ENCODE peak calls at places on chromosomes 7 and 10, in four cellular contexts. One of them, this sample, is unnamed.

GRCh38 chr10:44070282-44070681 is 314.6 kb downstream of the CXCL12 start:
- DNase-seq in body of pancreas: no peak
- DNase-seq in mesenchymal stem cell: no peak
- DNase-seq in uterus: no peak
- DNase-seq in this sample: peak

GRCh38 chr10:13943735-13944398 is 357.1 kb downstream of the PRPF18 start:
- DNase-seq in mesenchymal stem cell: no peak
- DNase-seq in uterus: no peak
- DNase-seq in body of pancreas: peak
- DNase-seq in this sample: no peak

GRCh38 chr10:71085689-71086438 is 126.5 kb upstream of the UNC5B start:
- DNase-seq in body of pancreas: no peak
- DNase-seq in mesenchymal stem cell: no peak
- DNase-seq in uterus: no peak
- DNase-seq in this sample: no peak

GRCh38 chr10:113015201-113015600 is 65.2 kb downstream of the TCF7L2 start:
- DNase-seq in body of pancreas: no peak
- DNase-seq in mesenchymal stem cell: no peak
- DNase-seq in uterus: no peak
- DNase-seq in this sample: no peak

GRCh38 chr10:62709200-62709599 is 95.3 kb upstream of the ADO start:
- DNase-seq in mesenchymal stem cell: no peak
- DNase-seq in body of pancreas: no peak
- DNase-seq in uterus: no peak
- DNase-seq in this sample: no peak

GRCh38 chr10:128864554-128865300 is 602.3 kb upstream of the MGMT start:
- DNase-seq in body of pancreas: no peak
- DNase-seq in mesenchymal stem cell: no peak
- DNase-seq in uterus: peak
- DNase-seq in this sample: no peak

GRCh38 chr7:68691261-68692216 is 906.7 kb upstream of the AUTS2 start:
- DNase-seq in mesenchymal stem cell: peak
- DNase-seq in body of pancreas: no peak
- DNase-seq in uterus: peak
- DNase-seq in this sample: no peak

GRCh38 chr7:142851269-142851668 is 3.6 kb upstream of the EPHB6 start:
- DNase-seq in body of pancreas: no peak
- DNase-seq in uterus: no peak
- DNase-seq in mesenchymal stem cell: no peak
- DNase-seq in this sample: no peak

GRCh38 chr10:71548494-71548846 is 151.8 kb downstream of the CDH23 start:
- DNase-seq in uterus: no peak
- DNase-seq in body of pancreas: no peak
- DNase-seq in mesenchymal stem cell: peak
- DNase-seq in this sample: peak

GRCh38 chr10:3825244-3825643 is 40.2 kb upstream of the KLF6 start:
- DNase-seq in uterus: no peak
- DNase-seq in mesenchymal stem cell: peak
- DNase-seq in body of pancreas: peak
- DNase-seq in this sample: no peak

GRCh38 chr7:10973942-10974716 is 457 bp downstream of the PHF14 start:
- DNase-seq in uterus: no peak
- DNase-seq in body of pancreas: peak
- DNase-seq in mesenchymal stem cell: peak
- DNase-seq in this sample: peak

DNA sequence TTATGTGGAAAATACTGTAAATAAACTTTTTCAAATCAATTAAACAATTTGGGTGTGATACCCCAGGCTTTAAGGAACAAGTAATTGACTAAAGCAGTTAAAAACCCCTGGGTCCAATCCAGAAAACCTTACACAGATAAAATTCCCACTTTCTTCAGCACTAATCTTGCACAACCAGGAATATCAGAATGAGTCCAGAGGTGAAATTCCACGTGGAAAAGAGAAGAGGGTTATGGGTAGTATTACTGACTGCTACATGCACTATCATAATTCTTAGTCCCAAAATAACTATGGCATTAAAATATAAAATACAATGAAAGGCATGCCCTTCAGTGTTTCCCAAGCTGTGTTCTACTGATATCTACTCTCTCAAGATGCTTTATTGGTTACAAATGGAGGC is 135.7 kb upstream of the STEAP4 start:
- DNase-seq in uterus: no peak
- DNase-seq in body of pancreas: no peak
- DNase-seq in mesenchymal stem cell: no peak
- DNase-seq in this sample: no peak
- H3K4me3 ChIP-seq in uterus: no peak
- H3K4me3 ChIP-seq in body of pancreas: no peak
- H3K4me3 ChIP-seq in mesenchymal stem cell: no peak
- H3K4me3 ChIP-seq in this sample: no peak

GRCh38 chr10:93063217-93063976 is 2.8 kb downstream of the CYP26C1 start:
- DNase-seq in mesenchymal stem cell: no peak
- DNase-seq in uterus: no peak
- DNase-seq in body of pancreas: no peak
- DNase-seq in this sample: no peak

GRCh38 chr10:93061594-93062498 is 1.2 kb downstream of the CYP26C1 start:
- DNase-seq in mesenchymal stem cell: no peak
- DNase-seq in body of pancreas: no peak
- DNase-seq in uterus: no peak
- DNase-seq in this sample: no peak

GRCh38 chr10:93059975-93060886 is at the start of gene CYP26C1:
- DNase-seq in uterus: no peak
- DNase-seq in mesenchymal stem cell: no peak
- DNase-seq in body of pancreas: no peak
- DNase-seq in this sample: no peak

GRCh38 chr10:93062499-93063216 is 2.1 kb downstream of the CYP26C1 start:
- DNase-seq in mesenchymal stem cell: no peak
- DNase-seq in uterus: no peak
- DNase-seq in body of pancreas: no peak
- DNase-seq in this sample: no peak

DNA sequence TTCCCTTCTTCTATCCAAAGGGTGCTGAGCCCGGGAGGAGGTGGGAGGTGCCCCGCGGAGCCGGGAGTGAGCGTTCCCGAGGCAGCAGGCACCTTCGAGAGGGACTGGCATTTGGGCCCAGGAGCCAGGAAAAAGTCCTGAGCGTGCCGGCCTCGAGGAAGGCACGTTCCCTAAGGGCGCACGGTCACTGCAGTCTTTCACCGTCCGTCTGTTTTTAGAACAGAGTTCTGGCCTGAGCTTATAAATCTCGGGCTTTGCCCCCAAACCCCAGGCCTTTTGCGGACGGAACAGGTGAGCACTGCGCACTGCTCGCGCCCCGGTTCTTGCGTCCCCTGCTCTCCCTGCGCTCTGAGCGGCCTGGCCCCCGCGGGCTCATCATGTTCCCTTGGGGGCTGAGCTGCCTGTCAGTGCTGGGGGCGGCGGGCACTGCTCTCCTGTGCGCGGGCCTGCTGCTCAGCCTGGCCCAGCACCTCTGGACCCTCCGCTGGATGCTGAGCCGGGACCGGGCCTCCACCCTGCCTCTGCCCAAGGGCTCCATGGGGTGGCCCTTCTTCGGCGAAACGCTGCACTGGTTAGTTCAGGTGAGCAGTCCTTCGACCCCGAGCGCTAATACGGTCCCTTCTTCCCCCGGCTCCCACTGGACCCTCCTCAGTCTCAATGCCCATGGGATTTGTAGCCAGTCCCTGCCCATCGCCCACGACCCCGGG is 442 bp downstream of the CYP26C1 start:
- DNase-seq in mesenchymal stem cell: no peak
- DNase-seq in body of pancreas: no peak
- DNase-seq in uterus: no peak
- DNase-seq in this sample: no peak
- H3K4me3 ChIP-seq in mesenchymal stem cell: peak
- H3K4me3 ChIP-seq in body of pancreas: no peak
- H3K4me3 ChIP-seq in uterus: no peak
- H3K4me3 ChIP-seq in this sample: no peak

DNA sequence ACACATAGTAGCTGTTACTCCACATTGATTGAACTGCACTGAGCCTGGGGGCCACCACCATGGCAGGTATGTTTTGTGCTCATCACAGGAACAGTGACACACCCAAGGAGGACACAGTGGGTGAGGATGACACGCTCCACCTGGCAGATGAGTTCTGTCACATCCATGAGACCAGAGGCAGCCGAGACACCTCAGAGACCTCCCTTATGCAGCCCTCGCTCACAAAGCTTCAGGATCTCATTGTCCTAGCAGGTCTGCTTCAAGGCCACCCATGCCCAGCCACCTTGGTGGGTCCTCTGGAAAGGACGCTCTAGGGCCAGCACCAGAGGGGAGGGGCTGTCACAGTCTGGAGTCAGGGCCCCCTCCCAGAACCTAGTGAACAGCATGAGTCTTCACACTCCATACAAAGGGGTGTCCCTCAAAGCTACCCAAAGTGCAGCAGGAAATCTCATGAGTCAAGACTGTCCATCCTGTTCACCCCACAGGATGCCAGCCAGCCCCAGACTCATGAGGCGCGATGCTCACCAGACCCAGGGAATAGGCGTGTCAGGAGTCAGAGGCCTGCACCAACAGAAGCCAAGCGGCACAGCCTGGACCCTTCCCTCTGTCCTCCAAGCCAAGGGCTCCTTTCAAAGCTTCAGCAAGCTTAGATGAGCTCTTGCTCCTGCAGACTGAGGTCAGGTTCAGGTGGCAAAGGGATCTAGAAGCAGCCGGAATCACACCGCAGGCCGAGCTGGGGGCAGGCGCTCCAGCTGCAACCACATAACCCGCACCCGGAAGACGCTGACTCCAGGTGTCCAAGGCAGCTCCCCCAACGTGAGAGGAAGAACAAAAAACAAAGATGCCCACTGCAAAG is 9.6 kb downstream of the FAM53B start:
- DNase-seq in uterus: peak
- DNase-seq in body of pancreas: no peak
- DNase-seq in mesenchymal stem cell: no peak
- DNase-seq in this sample: no peak
- H3K4me3 ChIP-seq in uterus: no peak
- H3K4me3 ChIP-seq in body of pancreas: no peak
- H3K4me3 ChIP-seq in mesenchymal stem cell: no peak
- H3K4me3 ChIP-seq in this sample: no peak

GRCh38 chr10:119535837-119536507 is 6.5 kb downstream of the RGS10 start:
- DNase-seq in uterus: no peak
- DNase-seq in body of pancreas: no peak
- DNase-seq in mesenchymal stem cell: no peak
- DNase-seq in this sample: no peak
- H3K4me3 ChIP-seq in uterus: no peak
- H3K4me3 ChIP-seq in body of pancreas: no peak
- H3K4me3 ChIP-seq in mesenchymal stem cell: no peak
- H3K4me3 ChIP-seq in this sample: no peak

DNA sequence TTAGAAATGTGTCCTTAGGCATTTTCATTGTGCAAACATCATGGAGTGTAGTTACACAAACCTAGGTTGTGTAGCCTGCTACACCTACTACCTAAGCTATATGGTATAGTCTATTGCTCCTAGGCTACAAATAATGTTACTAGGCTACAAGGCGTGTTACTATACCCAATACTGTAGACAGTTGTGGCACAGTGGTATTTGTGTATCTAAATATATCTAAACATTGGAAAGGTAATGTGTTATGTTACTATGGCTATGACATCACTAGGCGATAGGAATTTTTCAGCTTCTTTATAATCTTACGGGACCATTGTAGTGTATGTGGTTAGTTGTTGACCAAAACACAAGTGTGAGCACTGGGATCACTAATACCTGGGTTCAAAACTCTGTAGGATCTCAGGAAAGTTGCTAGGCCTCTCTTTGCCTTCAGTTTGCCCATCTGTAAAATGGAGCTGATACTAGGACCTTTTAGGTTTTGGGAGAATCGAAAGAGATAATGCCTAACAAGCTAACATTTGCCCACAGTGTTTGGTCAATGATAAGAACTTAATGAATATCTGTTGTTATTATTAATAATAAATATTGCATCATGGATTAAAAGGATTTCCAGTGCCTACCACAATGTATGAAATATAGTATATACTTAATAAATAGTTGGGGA is 2.8 kb downstream of the BICC1 start:
- DNase-seq in mesenchymal stem cell: no peak
- DNase-seq in body of pancreas: no peak
- DNase-seq in uterus: no peak
- DNase-seq in this sample: no peak
- H3K4me3 ChIP-seq in mesenchymal stem cell: peak
- H3K4me3 ChIP-seq in body of pancreas: no peak
- H3K4me3 ChIP-seq in uterus: no peak
- H3K4me3 ChIP-seq in this sample: no peak